ENCODE peak calls at places on chromosomes 7 and 10, in nine cellular contexts. N, L, M, F, I, Z, X, Q and D are unnamed samples.

GRCh38 chr7:90760892-90761291 is 164.8 kb downstream of the CDK14 start:
- DNase-seq in F (no peak), N (no peak), Q (no peak), X (no peak), L (no peak), Z (no peak), I (no peak), M (no peak), D (no peak)

GRCh38 chr7:17183630-17184328 is 114.7 kb upstream of the AHR start:
- DNase-seq in F (no peak), N (no peak), X (no peak), Z (no peak), Q (no peak), M (no peak), L (no peak), I (no peak), D (no peak)

GRCh38 chr10:118633801-118634200 is 38.4 kb upstream of the PRLHR start:
- DNase-seq in X (no peak), F (no peak), N (no peak), M (no peak), Z (no peak), L (no peak), Q (no peak), I (no peak), D (no peak)

GRCh38 chr10:98296514-98296913 is 28.5 kb upstream of the LOXL4 start:
- DNase-seq in X (no peak), M (no peak), F (no peak), Z (no peak), L (no peak), I (no peak), N (no peak), Q (no peak), D (no peak)

GRCh38 chr10:130189466-130190064 is 53.4 kb downstream of the GLRX3 start:
- DNase-seq in L (no peak), Q (no peak), Z (no peak), F (peak; percentile 32), M (no peak), N (no peak), I (no peak), X (no peak), D (no peak)

GRCh38 chr10:97888641-97889262 is 39.1 kb downstream of the GOLGA7B start:
- DNase-seq in N (peak; percentile 44), M (no peak), F (no peak), Q (no peak), I (peak; percentile 74), L (peak; percentile 83), Z (no peak), X (no peak), D (no peak)

GRCh38 chr7:26910221-26910620 is 45.8 kb upstream of the SKAP2 start:
- DNase-seq in L (no peak), X (no peak), M (no peak), Z (no peak), F (no peak), N (peak; percentile 20), Q (no peak), I (peak; percentile 52), D (no peak)

GRCh38 chr7:1418505-1419309 is 40.6 kb downstream of the MICALL2 start:
- DNase-seq in X (no peak), L (no peak), Z (no peak), M (no peak), I (peak; percentile 77), Q (peak; percentile 30), F (no peak), N (peak; percentile 41), D (no peak)

GRCh38 chr10:119375574-119376265 is 166.8 kb downstream of the RGS10 start:
- DNase-seq in F (no peak), M (peak; percentile 38), I (no peak), Z (no peak), X (no peak), L (peak; percentile 43), Q (no peak), N (no peak), D (no peak)